ENCODE peak calls at places on chromosome 2, in eight cellular contexts. H is aorta; A is fibroblast of lung; Z is keratinocyte; U is HCT116; X is CD8-positive, alpha-beta T cell; O is CD4-positive, alpha-beta memory T cell; D is neuronal stem cell. G is an unnamed sample.

GRCh38 chr2:126657146-126657635 is 1.2 kb downstream of the GYPC start:
- DNase-seq in D (no peak), A (peak; percentile 85), U (no peak), O (peak; percentile 68), X (peak; percentile 85), H (peak; percentile 81), Z (no peak), G (peak; percentile 60)

GRCh38 chr2:165202230-165202629 is 1.6 kb downstream of the SCN3A start:
- DNase-seq in X (no peak), Z (no peak), D (no peak), H (no peak), A (no peak), U (no peak), O (no peak), G (no peak)

GRCh38 chr2:66531156-66531555 is 96.2 kb downstream of the MEIS1 start:
- DNase-seq in Z (no peak), X (no peak), O (no peak), D (no peak), A (peak; percentile 35), H (no peak), U (no peak), G (no peak)

GRCh38 chr2:100952512-100952911 is 49.6 kb upstream of the RPL31 start:
- DNase-seq in Z (no peak), U (no peak), X (no peak), D (no peak), H (no peak), O (no peak), A (no peak), G (no peak)

GRCh38 chr2:157657858-157658257 is 29.2 kb upstream of the ACVR1C start:
- DNase-seq in Z (no peak), D (no peak), O (no peak), H (no peak), U (no peak), A (no peak), X (no peak), G (no peak)

GRCh38 chr2:529425-529824 is 147.8 kb downstream of the TMEM18 start:
- DNase-seq in U (peak; percentile 74), D (no peak), A (no peak), H (no peak), O (peak; percentile 22), Z (no peak), X (no peak), G (no peak)

GRCh38 chr2:127597984-127598380 is 48.0 kb upstream of the GPR17 start:
- DNase-seq in H (no peak), Z (no peak), O (no peak), X (no peak), D (no peak), U (no peak), A (peak; percentile 73), G (no peak)

GRCh38 chr2:97740590-97741182 is 27.3 kb downstream of the ZAP70 start:
- DNase-seq in Z (no peak), D (peak; percentile 37), O (peak; percentile 34), H (no peak), A (no peak), X (no peak), U (peak; percentile 29), G (peak; percentile 45)

GRCh38 chr2:74835831-74836674 is 2.1 kb downstream of the HK2 start:
- DNase-seq in D (peak; percentile 52), H (no peak), U (peak; percentile 51), X (no peak), A (peak; percentile 38), O (peak; percentile 33), Z (peak; percentile 50), G (no peak)

GRCh38 chr2:168515502-168515901 is 59.4 kb downstream of the CERS6 start:
- DNase-seq in H (no peak), X (no peak), Z (no peak), O (no peak), A (peak; percentile 93), U (no peak), D (no peak), G (no peak)

GRCh38 chr2:160401895-160402294 is 91.7 kb downstream of the RBMS1 start:
- DNase-seq in D (no peak), Z (no peak), A (no peak), O (no peak), X (no peak), H (no peak), U (no peak), G (no peak)
- H3K4me1 ChIP-seq in D (peaks cover 30% of the 10 kb centered on the region), Z (peaks cover 70% of the 10 kb centered on the region), A (peaks cover 32% of the 10 kb centered on the region), O (peaks cover 92% of the 10 kb centered on the region), X (peaks cover 79% of the 10 kb centered on the region), H (peaks cover 14% of the 10 kb centered on the region), U (peaks cover 46% of the 10 kb centered on the region), G (peaks cover 97% of the 10 kb centered on the region)

DNA sequence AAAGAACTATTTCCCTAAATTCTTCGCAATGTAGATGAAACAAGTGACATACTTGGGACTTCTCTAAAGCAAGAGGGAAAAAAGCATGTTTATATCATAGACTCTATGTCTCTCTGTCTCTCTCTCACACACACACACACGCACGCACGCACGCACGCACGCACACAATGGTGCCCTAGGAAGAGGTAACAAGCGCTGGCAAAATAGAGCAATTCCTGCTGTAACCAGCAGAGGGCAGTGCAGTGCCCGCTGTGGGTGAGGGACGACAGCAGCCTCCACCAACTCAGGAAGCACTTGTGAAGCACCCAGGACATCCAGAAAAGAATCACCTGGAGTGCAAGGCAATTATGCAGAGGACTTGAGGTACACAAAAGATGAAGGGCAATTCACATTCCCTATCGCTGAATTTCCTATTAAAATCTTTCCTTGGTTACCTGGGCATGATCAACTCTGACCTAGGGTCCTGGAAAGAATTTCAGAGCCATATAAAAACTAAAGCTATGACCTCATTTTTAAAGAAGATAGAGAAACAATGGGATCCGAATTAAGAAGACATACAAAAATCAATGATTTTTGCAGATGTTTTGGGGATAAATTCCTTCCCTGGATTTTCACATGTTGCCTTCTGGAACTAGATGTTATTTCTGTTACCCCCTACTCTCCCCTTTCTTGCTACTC is 166.4 kb downstream of the PDE11A start:
- DNase-seq in H (peak; percentile 46), A (peak; percentile 43), U (peak; percentile 63), Z (peak; percentile 19), D (peak; percentile 71), X (peak; percentile 44), O (peak; percentile 45), G (peak; percentile 32)
- H3K4me3 ChIP-seq in H (no peak overlapping the region), A (no peak overlapping the region), U (no peak overlapping the region), Z (no peak overlapping the region), D (no peak overlapping the region), X (no peak overlapping the region), O (no peak overlapping the region), G (no peak overlapping the region)

DNA sequence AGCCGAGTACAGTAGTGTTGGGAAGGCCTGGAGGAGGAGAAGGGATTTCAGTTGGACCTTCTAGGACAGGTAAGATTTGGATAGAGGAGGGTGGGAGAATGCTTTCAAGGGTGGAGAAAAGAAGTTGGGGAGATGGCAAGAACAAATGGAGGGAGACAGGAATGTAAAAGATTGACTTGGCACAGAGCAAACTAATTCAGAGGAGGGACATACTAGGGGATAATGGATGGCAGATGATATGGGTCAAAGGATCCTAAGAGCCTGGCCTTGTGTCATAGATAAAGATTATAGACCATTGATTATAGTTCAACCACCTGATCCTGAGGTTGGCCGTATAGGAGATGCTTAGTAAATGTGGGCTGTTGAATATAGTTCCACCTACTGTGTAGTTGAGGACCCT is 12.4 kb downstream of the WDR43 start:
- DNase-seq in Z (no peak), O (no peak), A (no peak), X (no peak), U (no peak), D (no peak), H (no peak), G (no peak)
- H3K36me3 ChIP-seq in Z (peaks cover 50% of the 10 kb centered on the region), O (peaks cover 52% of the 10 kb centered on the region), A (peaks cover 13% of the 10 kb centered on the region), X (peaks cover 36% of the 10 kb centered on the region), U (peaks cover 47% of the 10 kb centered on the region), D (peaks cover 98% of the 10 kb centered on the region), H (peaks cover 4% of the 10 kb centered on the region), G (peaks cover 80% of the 10 kb centered on the region)

GRCh38 chr2:70513751-70514150 is 39.9 kb downstream of the TGFA start:
- DNase-seq in X (no peak), Z (no peak), H (no peak), A (no peak), O (no peak), U (no peak), D (no peak), G (no peak)
- H3K4me1 ChIP-seq in X (no peaks in the 10 kb centered on the region), Z (peaks cover 64% of the 10 kb centered on the region), H (no peaks in the 10 kb centered on the region), A (no peaks in the 10 kb centered on the region), O (no peaks in the 10 kb centered on the region), U (peaks cover 71% of the 10 kb centered on the region), D (peaks cover 2% of the 10 kb centered on the region), G (no peaks in the 10 kb centered on the region)

GRCh38 chr2:174844295-174844708 is 80.0 kb upstream of the CHRNA1 start:
- DNase-seq in X (no peak), H (no peak), A (no peak), Z (no peak), U (no peak), D (no peak), O (peak; percentile 45), G (no peak)

GRCh38 chr2:174846941-174847938 is 83.0 kb upstream of the CHRNA1 start:
- DNase-seq in A (peak; percentile 97), D (no peak), X (no peak), H (no peak), Z (no peak), U (no peak), O (peak; percentile 28), G (no peak)

GRCh38 chr2:174841931-174842330 is 77.7 kb upstream of the CHRNA1 start:
- DNase-seq in A (no peak), X (no peak), O (no peak), H (no peak), U (no peak), Z (no peak), D (no peak), G (no peak)

GRCh38 chr2:174842496-174842895 is 78.2 kb upstream of the CHRNA1 start:
- DNase-seq in Z (no peak), D (no peak), X (no peak), U (no peak), O (no peak), H (no peak), A (no peak), G (no peak)

GRCh38 chr2:174846218-174846617 is 81.9 kb upstream of the CHRNA1 start:
- DNase-seq in D (no peak), X (no peak), O (no peak), U (no peak), H (no peak), A (no peak), Z (no peak), G (no peak)
- H3K4me3 ChIP-seq in D (peak overlapping the region; percentile 28), X (no peak overlapping the region), O (no peak overlapping the region), U (no peak overlapping the region), H (no peak overlapping the region), A (peak overlapping the region; percentile 65), Z (no peak overlapping the region), G (no peak overlapping the region)